ENCODE peak calls at places on chromosomes 6 and 20, in eight cellular contexts. One of them, this sample, is unnamed.

GRCh38 chr6:154239392-154239791 is 117.2 kb downstream of the IPCEF1 start:
- DNase-seq in CD8-positive, alpha-beta memory T cell: peak
- DNase-seq in astrocyte of the spinal cord: no peak
- DNase-seq in transverse colon: no peak
- DNase-seq in stomach: no peak
- DNase-seq in tibial nerve: no peak
- DNase-seq in adrenal gland: no peak
- DNase-seq in aorta: no peak
- DNase-seq in this sample: no peak

GRCh38 chr20:58374906-58375760 is 13.9 kb upstream of the VAPB start:
- DNase-seq in CD8-positive, alpha-beta memory T cell: no peak
- DNase-seq in astrocyte of the spinal cord: peak
- DNase-seq in transverse colon: no peak
- DNase-seq in stomach: no peak
- DNase-seq in tibial nerve: no peak
- DNase-seq in adrenal gland: no peak
- DNase-seq in aorta: no peak
- DNase-seq in this sample: peak

GRCh38 chr6:37244430-37245310 is 12.9 kb upstream of the TBC1D22B start:
- DNase-seq in CD8-positive, alpha-beta memory T cell: no peak
- DNase-seq in astrocyte of the spinal cord: peak
- DNase-seq in transverse colon: peak
- DNase-seq in stomach: peak
- DNase-seq in tibial nerve: peak
- DNase-seq in adrenal gland: peak
- DNase-seq in aorta: peak
- DNase-seq in this sample: no peak

GRCh38 chr6:29917843-29918242 is 24.5 kb upstream of the HLA-A start:
- DNase-seq in CD8-positive, alpha-beta memory T cell: no peak
- DNase-seq in astrocyte of the spinal cord: no peak
- DNase-seq in transverse colon: no peak
- DNase-seq in stomach: no peak
- DNase-seq in tibial nerve: no peak
- DNase-seq in adrenal gland: no peak
- DNase-seq in aorta: no peak
- DNase-seq in this sample: no peak

GRCh38 chr6:13663986-13664385 is 47.6 kb downstream of the RANBP9 start:
- DNase-seq in CD8-positive, alpha-beta memory T cell: no peak
- DNase-seq in astrocyte of the spinal cord: no peak
- DNase-seq in transverse colon: no peak
- DNase-seq in stomach: no peak
- DNase-seq in tibial nerve: no peak
- DNase-seq in adrenal gland: no peak
- DNase-seq in aorta: no peak
- DNase-seq in this sample: no peak

GRCh38 chr6:151141685-151142084 is 98.1 kb upstream of the AKAP12 start:
- DNase-seq in CD8-positive, alpha-beta memory T cell: no peak
- DNase-seq in astrocyte of the spinal cord: no peak
- DNase-seq in transverse colon: no peak
- DNase-seq in stomach: no peak
- DNase-seq in tibial nerve: no peak
- DNase-seq in adrenal gland: no peak
- DNase-seq in aorta: no peak
- DNase-seq in this sample: no peak

GRCh38 chr6:50791900-50792508 is 26.7 kb upstream of the TFAP2B start:
- DNase-seq in CD8-positive, alpha-beta memory T cell: no peak
- DNase-seq in astrocyte of the spinal cord: peak
- DNase-seq in transverse colon: no peak
- DNase-seq in stomach: no peak
- DNase-seq in tibial nerve: no peak
- DNase-seq in adrenal gland: peak
- DNase-seq in aorta: no peak
- DNase-seq in this sample: peak

GRCh38 chr20:9617062-9617461 is 102.7 kb downstream of the LAMP5 start:
- DNase-seq in CD8-positive, alpha-beta memory T cell: peak
- DNase-seq in astrocyte of the spinal cord: peak
- DNase-seq in transverse colon: peak
- DNase-seq in stomach: peak
- DNase-seq in tibial nerve: no peak
- DNase-seq in adrenal gland: peak
- DNase-seq in aorta: no peak
- DNase-seq in this sample: peak

GRCh38 chr6:164184410-164184809 is 769.9 kb downstream of the QKI start:
- DNase-seq in CD8-positive, alpha-beta memory T cell: no peak
- DNase-seq in astrocyte of the spinal cord: no peak
- DNase-seq in transverse colon: no peak
- DNase-seq in stomach: no peak
- DNase-seq in tibial nerve: no peak
- DNase-seq in adrenal gland: no peak
- DNase-seq in aorta: no peak
- DNase-seq in this sample: no peak

GRCh38 chr6:54717849-54718455 is 128.6 kb upstream of the FAM83B start:
- DNase-seq in CD8-positive, alpha-beta memory T cell: peak
- DNase-seq in astrocyte of the spinal cord: peak
- DNase-seq in transverse colon: peak
- DNase-seq in stomach: peak
- DNase-seq in tibial nerve: peak
- DNase-seq in adrenal gland: peak
- DNase-seq in aorta: no peak
- DNase-seq in this sample: peak

GRCh38 chr20:7695622-7696021 is 244.6 kb downstream of the HAO1 start:
- DNase-seq in CD8-positive, alpha-beta memory T cell: no peak
- DNase-seq in astrocyte of the spinal cord: peak
- DNase-seq in transverse colon: no peak
- DNase-seq in stomach: no peak
- DNase-seq in tibial nerve: no peak
- DNase-seq in adrenal gland: no peak
- DNase-seq in aorta: no peak
- DNase-seq in this sample: no peak

GRCh38 chr6:14440891-14441358 is 323.4 kb downstream of the CD83 start:
- DNase-seq in CD8-positive, alpha-beta memory T cell: no peak
- DNase-seq in astrocyte of the spinal cord: no peak
- DNase-seq in transverse colon: no peak
- DNase-seq in stomach: no peak
- DNase-seq in tibial nerve: no peak
- DNase-seq in adrenal gland: no peak
- DNase-seq in aorta: no peak
- DNase-seq in this sample: no peak

GRCh38 chr6:52741872-52742271 is 21.4 kb downstream of the GSTA2 start:
- DNase-seq in CD8-positive, alpha-beta memory T cell: no peak
- DNase-seq in astrocyte of the spinal cord: no peak
- DNase-seq in transverse colon: no peak
- DNase-seq in stomach: no peak
- DNase-seq in tibial nerve: no peak
- DNase-seq in adrenal gland: no peak
- DNase-seq in aorta: no peak
- DNase-seq in this sample: no peak

GRCh38 chr6:106872044-106872443 is 102.5 kb downstream of the CD24 start:
- DNase-seq in CD8-positive, alpha-beta memory T cell: no peak
- DNase-seq in astrocyte of the spinal cord: no peak
- DNase-seq in transverse colon: no peak
- DNase-seq in stomach: no peak
- DNase-seq in tibial nerve: no peak
- DNase-seq in adrenal gland: no peak
- DNase-seq in aorta: no peak
- DNase-seq in this sample: no peak

DNA sequence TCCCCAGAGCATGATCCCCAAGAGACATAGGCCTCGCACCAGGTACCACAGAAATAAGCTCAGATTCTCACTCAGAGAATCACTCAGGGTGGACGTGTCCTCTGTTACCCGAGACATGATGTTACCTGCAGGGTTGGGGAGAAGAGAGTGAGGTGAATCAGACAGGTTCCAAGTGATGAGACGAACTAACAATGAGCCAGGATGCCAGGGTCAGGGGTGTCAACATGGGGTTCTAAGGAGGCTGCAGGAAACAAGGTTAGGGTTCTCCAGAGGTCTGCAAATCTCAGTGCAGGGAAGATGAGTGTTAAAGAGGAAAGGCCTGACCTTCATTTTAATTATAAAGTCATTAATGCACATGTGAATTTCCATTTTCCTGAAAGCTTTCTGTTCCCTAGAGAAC is 2.5 kb downstream of the TAP1 start:
- DNase-seq in CD8-positive, alpha-beta memory T cell: no peak
- DNase-seq in astrocyte of the spinal cord: no peak
- DNase-seq in transverse colon: no peak
- DNase-seq in stomach: no peak
- DNase-seq in tibial nerve: no peak
- DNase-seq in adrenal gland: no peak
- DNase-seq in aorta: no peak
- DNase-seq in this sample: no peak
- H3K4me3 ChIP-seq in CD8-positive, alpha-beta memory T cell: peak
- H3K4me3 ChIP-seq in astrocyte of the spinal cord: no peak
- H3K4me3 ChIP-seq in transverse colon: peak
- H3K4me3 ChIP-seq in stomach: no peak
- H3K4me3 ChIP-seq in tibial nerve: no peak
- H3K4me3 ChIP-seq in adrenal gland: no peak
- H3K4me3 ChIP-seq in aorta: no peak
- H3K4me3 ChIP-seq in this sample: no peak

GRCh38 chr6:158938811-158939254 is 61.2 kb downstream of the RSPH3 start:
- DNase-seq in CD8-positive, alpha-beta memory T cell: peak
- DNase-seq in astrocyte of the spinal cord: no peak
- DNase-seq in transverse colon: peak
- DNase-seq in stomach: no peak
- DNase-seq in tibial nerve: no peak
- DNase-seq in adrenal gland: no peak
- DNase-seq in aorta: no peak
- DNase-seq in this sample: peak
- H3K4me3 ChIP-seq in CD8-positive, alpha-beta memory T cell: no peak
- H3K4me3 ChIP-seq in astrocyte of the spinal cord: no peak
- H3K4me3 ChIP-seq in transverse colon: peak
- H3K4me3 ChIP-seq in stomach: peak
- H3K4me3 ChIP-seq in tibial nerve: peak
- H3K4me3 ChIP-seq in adrenal gland: no peak
- H3K4me3 ChIP-seq in aorta: peak
- H3K4me3 ChIP-seq in this sample: no peak

GRCh38 chr20:17965042-17965697 is 3.4 kb downstream of the SNX5 start:
- DNase-seq in CD8-positive, alpha-beta memory T cell: no peak
- DNase-seq in astrocyte of the spinal cord: no peak
- DNase-seq in transverse colon: no peak
- DNase-seq in stomach: no peak
- DNase-seq in tibial nerve: no peak
- DNase-seq in adrenal gland: no peak
- DNase-seq in aorta: no peak
- DNase-seq in this sample: no peak
- H3K4me3 ChIP-seq in CD8-positive, alpha-beta memory T cell: peak
- H3K4me3 ChIP-seq in astrocyte of the spinal cord: peak
- H3K4me3 ChIP-seq in transverse colon: peak
- H3K4me3 ChIP-seq in stomach: no peak
- H3K4me3 ChIP-seq in tibial nerve: peak
- H3K4me3 ChIP-seq in adrenal gland: no peak
- H3K4me3 ChIP-seq in aorta: no peak
- H3K4me3 ChIP-seq in this sample: peak

DNA sequence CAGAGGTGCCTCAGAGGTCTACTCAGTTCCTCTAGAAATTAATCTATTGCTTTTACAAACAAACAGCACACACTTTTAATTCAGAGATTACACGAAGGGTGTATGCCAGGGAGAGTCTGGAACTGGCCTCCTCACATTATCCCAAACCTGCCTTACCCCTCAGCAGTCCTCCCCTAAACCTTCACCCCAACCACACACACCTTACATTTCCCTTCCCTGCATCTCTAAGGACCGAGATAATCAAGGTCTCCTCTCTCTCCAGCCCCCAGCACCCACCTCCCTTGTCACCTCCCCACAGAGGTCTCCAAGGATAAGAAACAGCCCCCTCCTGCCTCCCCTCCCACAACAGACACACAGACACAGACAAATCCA is 6.1 kb downstream of the HLA-DRB1 start:
- DNase-seq in CD8-positive, alpha-beta memory T cell: no peak
- DNase-seq in astrocyte of the spinal cord: no peak
- DNase-seq in transverse colon: no peak
- DNase-seq in stomach: no peak
- DNase-seq in tibial nerve: no peak
- DNase-seq in adrenal gland: no peak
- DNase-seq in aorta: no peak
- DNase-seq in this sample: no peak
- H3K4me3 ChIP-seq in CD8-positive, alpha-beta memory T cell: no peak
- H3K4me3 ChIP-seq in astrocyte of the spinal cord: no peak
- H3K4me3 ChIP-seq in transverse colon: no peak
- H3K4me3 ChIP-seq in stomach: no peak
- H3K4me3 ChIP-seq in tibial nerve: no peak
- H3K4me3 ChIP-seq in adrenal gland: no peak
- H3K4me3 ChIP-seq in aorta: no peak
- H3K4me3 ChIP-seq in this sample: peak

This sample was measured in endodermal cell.